ENCODE peak calls at places on chromosomes 3 and 15, in four cellular contexts. H, S, U and E are unnamed samples.

GRCh38 chr3:16697437-16698258 is 92.4 kb upstream of the DAZL start:
- DNase-seq in H (no peak), S (no peak), U (no peak), E (peak; percentile 42)

GRCh38 chr3:156787015-156787414 is 39.1 kb upstream of the LEKR1 start:
- DNase-seq in H (peak; percentile 58), S (no peak), U (no peak), E (no peak)

GRCh38 chr3:109132801-109133473 is 3.6 kb upstream of the C3orf85 start:
- DNase-seq in H (no peak), S (no peak), U (no peak), E (peak; percentile 76)

GRCh38 chr15:73955326-73955725 is 29.1 kb downstream of the LOXL1 start:
- DNase-seq in H (no peak), S (peak; percentile 15), U (no peak), E (no peak)

GRCh38 chr3:143525408-143525807 is 322.9 kb downstream of the SLC9A9 start:
- DNase-seq in H (no peak), S (no peak), U (no peak), E (peak; percentile 68)

GRCh38 chr15:79321876-79322275 is 11.0 kb downstream of the TMED3 start:
- DNase-seq in H (no peak), S (no peak), U (no peak), E (no peak)

GRCh38 chr15:66253643-66254363 is at the start of gene MEGF11:
- DNase-seq in H (peak; percentile 28), S (peak; percentile 23), U (peak; percentile 53), E (peak; percentile 30)

GRCh38 chr3:72141264-72141663 is 356.3 kb upstream of the PROK2 start:
- DNase-seq in H (no peak), S (no peak), U (no peak), E (no peak)

GRCh38 chr15:68025860-68026424 is 28.2 kb upstream of the PIAS1 start:
- DNase-seq in H (no peak), S (no peak), U (no peak), E (peak; percentile 7)

DNA sequence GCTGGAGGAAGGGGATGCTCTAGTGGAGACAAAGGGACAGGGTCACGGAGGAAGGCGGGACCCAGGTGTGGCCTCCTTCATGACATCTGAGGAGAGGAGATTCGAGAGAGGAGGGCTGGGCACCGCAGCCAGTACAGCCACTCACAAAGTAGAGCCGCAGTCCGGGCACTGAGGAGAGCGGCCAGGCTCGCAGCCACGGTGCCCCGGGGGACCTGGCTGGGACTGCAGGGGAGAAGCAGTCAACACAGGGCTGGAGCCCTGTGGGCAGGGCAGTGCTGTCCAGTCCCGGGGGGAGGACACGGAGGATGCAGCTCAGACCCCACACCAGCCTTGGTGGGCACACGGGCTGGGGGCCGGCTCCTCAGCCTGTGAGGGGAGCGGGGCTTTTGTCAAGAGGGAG is 40.3 kb downstream of the HMCES start:
- DNase-seq in H (no peak), S (no peak), U (no peak), E (no peak)
- H3K4me3 ChIP-seq in H (no peak overlapping the region), S (no peak overlapping the region), U (no peak overlapping the region), E (no peak overlapping the region)

GRCh38 chr3:17749705-17750293 is 7.4 kb upstream of the TBC1D5 start:
- DNase-seq in H (no peak), S (no peak), U (no peak), E (no peak)
- H3K4me3 ChIP-seq in H (no peak overlapping the region), S (no peak overlapping the region), U (peak overlapping the region; percentile 36), E (no peak overlapping the region)

GRCh38 chr15:100372695-100373036 is 30.9 kb upstream of the ADAMTS17 start:
- DNase-seq in H (no peak), S (no peak), U (peak; percentile 78), E (no peak)
- H3K4me3 ChIP-seq in H (peak overlapping the region; percentile 47), S (peak overlapping the region; percentile 21), U (peak overlapping the region; percentile 41), E (no peak overlapping the region)

DNA sequence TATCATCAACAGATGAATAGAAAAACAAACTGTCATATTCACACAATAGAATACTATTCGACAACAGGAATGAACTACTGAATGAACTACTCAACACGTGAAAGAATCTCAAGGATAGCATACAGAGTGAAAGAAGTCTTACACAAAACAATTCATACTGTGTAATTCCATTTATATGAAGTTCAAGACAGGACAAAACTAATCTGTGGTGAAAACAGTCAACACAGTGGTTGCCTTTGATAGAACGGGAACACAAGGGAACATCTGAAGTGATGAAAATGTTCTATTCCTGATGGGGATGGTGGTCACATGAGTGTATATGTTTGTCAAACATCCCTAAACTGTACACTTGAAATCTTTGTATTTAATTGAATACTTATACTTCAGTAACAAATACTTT is 2.6 kb upstream of the SUSD5 start:
- DNase-seq in H (no peak), S (no peak), U (no peak), E (no peak)
- H3K4me3 ChIP-seq in H (no peak overlapping the region), S (no peak overlapping the region), U (no peak overlapping the region), E (no peak overlapping the region)

DNA sequence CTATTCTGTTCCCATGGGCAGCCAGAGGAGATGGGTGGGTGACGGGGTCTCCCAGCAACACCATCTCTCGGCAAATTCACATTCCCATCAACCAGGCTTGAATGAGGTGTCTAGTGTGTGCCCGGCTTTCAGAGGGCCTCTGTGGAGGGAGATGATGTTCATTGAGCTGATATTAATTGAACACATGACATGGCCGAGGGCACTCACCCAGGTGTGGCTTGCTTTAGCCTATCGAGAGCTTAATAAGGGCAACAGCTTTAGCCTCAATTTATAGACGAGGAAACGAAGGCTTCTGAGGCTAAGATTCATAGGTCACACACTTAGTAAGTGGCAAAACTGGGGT is 287.9 kb downstream of the UACA start:
- DNase-seq in H (no peak), S (no peak), U (no peak), E (no peak)
- H3K4me3 ChIP-seq in H (no peak overlapping the region), S (peak overlapping the region; percentile 12), U (no peak overlapping the region), E (no peak overlapping the region)

GRCh38 chr3:13878711-13879101 is 1.2 kb downstream of the WNT7A start:
- DNase-seq in H (peak; percentile 12), S (no peak), U (no peak), E (no peak)
- H3K4me3 ChIP-seq in H (peak overlapping the region; percentile 25), S (peak overlapping the region; percentile 14), U (no peak overlapping the region), E (no peak overlapping the region)

DNA sequence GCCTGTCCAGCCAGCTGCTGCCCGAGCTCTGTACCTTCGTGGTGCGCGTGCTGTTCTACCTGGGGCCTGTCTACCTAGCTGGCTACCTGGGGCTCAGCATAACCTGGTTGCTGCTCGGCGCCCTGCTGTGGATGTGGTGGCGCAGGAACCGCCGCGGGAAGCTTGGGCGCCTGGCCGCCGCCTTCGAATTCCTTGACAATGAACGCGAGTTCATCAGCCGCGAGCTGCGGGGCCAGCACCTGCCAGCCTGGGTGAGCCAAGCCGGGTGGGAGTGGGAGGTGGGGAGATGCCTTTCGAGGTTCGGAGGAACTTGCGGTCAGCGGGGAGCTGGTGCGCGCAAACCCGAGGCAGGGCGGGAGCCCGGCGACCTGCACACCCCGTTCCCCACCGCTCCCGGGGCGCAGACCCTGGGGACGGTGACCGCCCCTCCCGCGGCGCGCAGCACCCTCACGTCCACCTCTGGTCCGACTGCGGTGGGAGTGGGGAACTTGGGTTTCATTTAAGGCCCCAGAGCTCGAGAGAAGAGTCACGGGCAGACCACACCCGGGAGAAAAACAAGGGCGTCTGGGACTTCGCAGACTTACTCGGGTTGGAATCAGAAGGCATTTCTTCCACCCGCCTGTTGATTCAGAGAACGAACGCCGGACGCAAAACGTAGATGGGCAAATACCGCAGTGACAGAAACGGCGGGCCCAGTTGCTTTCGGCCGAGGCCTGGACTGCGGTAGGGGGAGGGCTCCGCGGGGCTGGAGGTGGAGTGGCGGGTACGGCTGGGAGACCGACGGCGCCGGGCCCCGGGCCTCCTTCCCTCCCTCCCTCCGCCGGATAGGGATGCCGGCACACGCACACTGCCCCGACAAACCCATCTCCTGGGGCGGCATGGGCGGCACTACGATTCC is 708 bp downstream of the ESYT3 start:
- DNase-seq in H (no peak), S (no peak), U (no peak), E (no peak)
- H3K4me3 ChIP-seq in H (no peak overlapping the region), S (peak overlapping the region; percentile 56), U (peak overlapping the region; percentile 23), E (peak overlapping the region; percentile 34)

GRCh38 chr3:196140224-196140623 is 58.3 kb upstream of the TFRC start:
- DNase-seq in H (no peak), S (no peak), U (no peak), E (no peak)

GRCh38 chr3:196142674-196142988 is 60.7 kb upstream of the TFRC start:
- DNase-seq in H (no peak), S (no peak), U (no peak), E (no peak)

GRCh38 chr3:196141052-196141865 is 59.4 kb upstream of the TFRC start:
- DNase-seq in H (no peak), S (no peak), U (no peak), E (no peak)

GRCh38 chr3:196143708-196144382 is 62.0 kb upstream of the TFRC start:
- DNase-seq in H (no peak), S (no peak), U (no peak), E (no peak)

DNA sequence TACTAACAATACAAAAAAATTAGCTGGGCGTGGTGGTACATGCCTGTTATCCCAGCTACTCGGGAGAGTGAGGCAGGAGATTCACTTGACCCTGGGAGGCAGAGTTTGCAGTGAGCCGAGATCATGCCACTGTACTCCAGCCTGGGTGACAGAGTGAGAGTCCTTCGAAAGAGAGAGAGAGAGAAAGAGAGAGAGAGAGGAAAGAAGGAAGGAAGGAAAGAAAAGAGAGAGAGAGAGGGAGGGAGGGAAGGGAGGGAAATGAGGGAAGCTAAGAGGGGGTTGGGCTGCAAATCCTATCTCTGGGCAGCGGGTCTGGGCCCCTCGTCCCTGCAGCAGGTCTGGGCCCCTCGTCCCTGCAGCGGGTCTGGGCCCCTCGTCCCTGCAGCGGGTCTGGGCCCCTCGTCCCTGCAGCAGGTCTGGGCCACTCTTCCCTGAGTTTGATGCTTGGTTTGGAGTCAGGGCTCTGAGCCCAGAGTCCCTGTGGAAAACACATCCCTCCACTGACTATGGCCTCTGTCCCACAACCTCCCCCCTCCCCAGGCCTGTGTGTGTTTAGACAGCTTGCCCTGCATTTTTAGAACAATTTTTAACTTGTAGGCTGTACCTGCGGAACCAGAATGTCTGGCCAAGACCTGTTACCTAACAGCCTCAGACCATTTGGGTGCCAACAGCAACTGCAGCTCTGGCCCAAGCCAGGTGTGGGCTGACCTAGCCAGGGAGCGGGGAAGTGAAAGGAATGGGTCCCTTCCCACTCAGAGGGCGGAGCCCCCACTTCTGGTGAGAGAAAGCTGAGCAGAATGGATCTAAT is 60.2 kb upstream of the TFRC start:
- DNase-seq in H (no peak), S (no peak), U (no peak), E (no peak)
- H3K4me3 ChIP-seq in H (no peak overlapping the region), S (no peak overlapping the region), U (no peak overlapping the region), E (no peak overlapping the region)

GRCh38 chr15:100334905-100335304 is 6.9 kb downstream of the ADAMTS17 start:
- DNase-seq in H (no peak), S (no peak), U (no peak), E (no peak)

GRCh38 chr15:100335335-100335999 is 6.3 kb downstream of the ADAMTS17 start:
- DNase-seq in H (no peak), S (no peak), U (no peak), E (no peak)

GRCh38 chr15:100334456-100334855 is 7.3 kb downstream of the ADAMTS17 start:
- DNase-seq in H (no peak), S (no peak), U (no peak), E (no peak)

GRCh38 chr15:100337422-100338044 is 4.2 kb downstream of the ADAMTS17 start:
- DNase-seq in H (no peak), S (no peak), U (no peak), E (no peak)

DNA sequence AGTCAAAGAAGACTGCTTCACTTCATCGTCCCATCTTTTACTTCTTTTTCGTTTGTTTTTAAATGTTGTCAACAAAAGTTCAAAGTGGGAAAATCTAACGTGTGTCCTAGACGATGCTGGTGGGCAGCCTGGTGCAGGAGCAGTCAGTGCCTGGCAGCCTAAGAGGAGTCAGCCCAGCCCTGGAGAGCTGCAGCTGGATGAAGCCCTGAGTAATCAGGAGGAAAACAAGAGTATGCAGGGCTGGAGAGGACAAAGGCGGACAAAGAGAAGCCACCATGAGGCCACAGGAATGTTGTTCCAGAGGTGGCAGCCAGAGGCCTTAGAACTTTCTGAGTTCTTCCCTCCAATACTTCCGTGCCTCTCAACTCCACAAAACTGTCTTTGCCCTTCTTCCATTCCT is 5.7 kb downstream of the ADAMTS17 start:
- DNase-seq in H (no peak), S (no peak), U (no peak), E (no peak)
- H3K4me3 ChIP-seq in H (no peak overlapping the region), S (no peak overlapping the region), U (no peak overlapping the region), E (no peak overlapping the region)